ENCODE peak calls at places on chromosomes 3 and 15, in five cellular contexts. One of them, this sample, is unnamed.

GRCh38 chr3:112687621-112688020 is 46.7 kb upstream of the CCDC80 start:
- DNase-seq in mucosa of descending colon: no peak
- DNase-seq in hepatocyte: no peak
- DNase-seq in glutamatergic neuron: no peak
- DNase-seq in cardiac fibroblast: no peak
- DNase-seq in this sample: no peak

GRCh38 chr3:66481071-66482001 is 19.5 kb downstream of the LRIG1 start:
- DNase-seq in mucosa of descending colon: no peak
- DNase-seq in hepatocyte: no peak
- DNase-seq in glutamatergic neuron: no peak
- DNase-seq in cardiac fibroblast: no peak
- DNase-seq in this sample: no peak

GRCh38 chr3:42504334-42505202 is 2.1 kb downstream of the VIPR1 start:
- DNase-seq in mucosa of descending colon: peak
- DNase-seq in hepatocyte: peak
- DNase-seq in glutamatergic neuron: peak
- DNase-seq in cardiac fibroblast: no peak
- DNase-seq in this sample: no peak

GRCh38 chr15:83682476-83683162 is 28.7 kb downstream of the ADAMTSL3 start:
- DNase-seq in mucosa of descending colon: no peak
- DNase-seq in hepatocyte: no peak
- DNase-seq in glutamatergic neuron: no peak
- DNase-seq in cardiac fibroblast: no peak
- DNase-seq in this sample: no peak

GRCh38 chr15:50953302-50953701 is 44.8 kb downstream of the AP4E1 start:
- DNase-seq in mucosa of descending colon: no peak
- DNase-seq in hepatocyte: no peak
- DNase-seq in glutamatergic neuron: no peak
- DNase-seq in cardiac fibroblast: no peak
- DNase-seq in this sample: no peak

GRCh38 chr15:84905016-84905916 is 20.8 kb downstream of the SLC28A1 start:
- DNase-seq in mucosa of descending colon: no peak
- DNase-seq in hepatocyte: no peak
- DNase-seq in glutamatergic neuron: no peak
- DNase-seq in cardiac fibroblast: no peak
- DNase-seq in this sample: no peak

GRCh38 chr3:128319107-128319506 is 147.6 kb downstream of the DNAJB8 start:
- DNase-seq in mucosa of descending colon: no peak
- DNase-seq in hepatocyte: no peak
- DNase-seq in glutamatergic neuron: no peak
- DNase-seq in cardiac fibroblast: no peak
- DNase-seq in this sample: no peak

GRCh38 chr3:50268703-50269451 is at the start of gene SEMA3B:
- DNase-seq in mucosa of descending colon: peak
- DNase-seq in hepatocyte: peak
- DNase-seq in glutamatergic neuron: no peak
- DNase-seq in cardiac fibroblast: peak
- DNase-seq in this sample: no peak

GRCh38 chr3:194139085-194139976 is 3.4 kb downstream of the HES1 start:
- DNase-seq in mucosa of descending colon: peak
- DNase-seq in hepatocyte: peak
- DNase-seq in glutamatergic neuron: no peak
- DNase-seq in cardiac fibroblast: peak
- DNase-seq in this sample: no peak

GRCh38 chr15:39860200-39860599 is 59.9 kb downstream of the GPR176 start:
- DNase-seq in mucosa of descending colon: no peak
- DNase-seq in hepatocyte: no peak
- DNase-seq in glutamatergic neuron: no peak
- DNase-seq in cardiac fibroblast: peak
- DNase-seq in this sample: no peak

GRCh38 chr15:55017636-55018035 is 179.1 kb downstream of the RSL24D1 start:
- DNase-seq in mucosa of descending colon: no peak
- DNase-seq in hepatocyte: no peak
- DNase-seq in glutamatergic neuron: no peak
- DNase-seq in cardiac fibroblast: no peak
- DNase-seq in this sample: no peak

DNA sequence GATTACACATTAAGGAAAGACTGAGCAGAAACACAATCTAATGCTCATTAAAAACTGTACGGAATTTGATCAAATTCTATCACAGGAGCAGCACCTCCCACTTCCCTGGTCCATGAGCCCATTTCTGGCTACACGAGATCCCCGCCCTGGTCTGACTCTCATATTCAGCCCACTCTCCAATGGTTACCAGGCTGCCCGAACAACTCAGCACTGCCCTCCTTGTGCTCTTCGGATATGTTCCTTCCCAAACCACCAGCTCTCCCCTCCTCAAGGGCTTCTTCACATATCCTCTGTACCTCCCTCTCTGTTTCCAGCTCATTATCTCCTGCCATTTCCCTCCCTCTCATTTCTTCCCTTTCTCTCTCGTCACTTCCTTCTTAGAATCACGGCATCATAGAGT is 180.5 kb downstream of the RSL24D1 start:
- DNase-seq in mucosa of descending colon: no peak
- DNase-seq in hepatocyte: no peak
- DNase-seq in glutamatergic neuron: no peak
- DNase-seq in cardiac fibroblast: no peak
- DNase-seq in this sample: no peak
- TF ChIP-seq CTCF in mucosa of descending colon: no peak
- TF ChIP-seq CTCF in hepatocyte: no peak
- TF ChIP-seq CTCF in glutamatergic neuron: no peak
- TF ChIP-seq CTCF in cardiac fibroblast: no peak
- TF ChIP-seq CTCF in this sample: no peak

GRCh38 chr15:77031376-77032050 is 36.6 kb downstream of the PSTPIP1 start:
- DNase-seq in mucosa of descending colon: peak
- DNase-seq in hepatocyte: no peak
- DNase-seq in glutamatergic neuron: peak
- DNase-seq in cardiac fibroblast: no peak
- DNase-seq in this sample: peak
- TF ChIP-seq CTCF in mucosa of descending colon: no peak
- TF ChIP-seq CTCF in hepatocyte: no peak
- TF ChIP-seq CTCF in glutamatergic neuron: peak
- TF ChIP-seq CTCF in cardiac fibroblast: no peak
- TF ChIP-seq CTCF in this sample: no peak

GRCh38 chr3:36677331-36678007 is 86.9 kb downstream of the DCLK3 start:
- DNase-seq in mucosa of descending colon: no peak
- DNase-seq in hepatocyte: no peak
- DNase-seq in glutamatergic neuron: no peak
- DNase-seq in cardiac fibroblast: peak
- DNase-seq in this sample: no peak
- TF ChIP-seq CTCF in mucosa of descending colon: no peak
- TF ChIP-seq CTCF in hepatocyte: no peak
- TF ChIP-seq CTCF in glutamatergic neuron: no peak
- TF ChIP-seq CTCF in cardiac fibroblast: peak
- TF ChIP-seq CTCF in this sample: no peak

DNA sequence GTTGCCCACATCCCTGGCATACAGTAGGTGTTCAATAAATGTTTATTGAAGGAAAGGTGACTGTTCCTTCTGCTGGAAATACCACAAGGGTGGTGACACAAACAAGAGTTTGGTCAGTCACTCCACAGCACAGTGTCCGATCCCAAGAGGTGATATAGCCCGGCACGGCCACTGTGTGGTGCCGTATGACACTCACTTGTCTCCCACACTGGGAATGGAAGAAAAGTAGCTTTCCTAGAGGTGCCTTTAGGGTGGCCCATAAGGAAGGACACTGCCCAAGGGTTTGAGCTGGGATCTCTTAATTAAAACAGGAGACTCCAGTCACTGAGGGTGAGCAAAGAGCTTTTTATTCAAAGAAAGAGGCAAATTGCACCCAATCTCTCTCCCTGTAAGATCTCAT is 40.5 kb downstream of the TGM4 start:
- DNase-seq in mucosa of descending colon: no peak
- DNase-seq in hepatocyte: peak
- DNase-seq in glutamatergic neuron: peak
- DNase-seq in cardiac fibroblast: peak
- DNase-seq in this sample: peak
- TF ChIP-seq CTCF in mucosa of descending colon: no peak
- TF ChIP-seq CTCF in hepatocyte: no peak
- TF ChIP-seq CTCF in glutamatergic neuron: no peak
- TF ChIP-seq CTCF in cardiac fibroblast: peak
- TF ChIP-seq CTCF in this sample: no peak

DNA sequence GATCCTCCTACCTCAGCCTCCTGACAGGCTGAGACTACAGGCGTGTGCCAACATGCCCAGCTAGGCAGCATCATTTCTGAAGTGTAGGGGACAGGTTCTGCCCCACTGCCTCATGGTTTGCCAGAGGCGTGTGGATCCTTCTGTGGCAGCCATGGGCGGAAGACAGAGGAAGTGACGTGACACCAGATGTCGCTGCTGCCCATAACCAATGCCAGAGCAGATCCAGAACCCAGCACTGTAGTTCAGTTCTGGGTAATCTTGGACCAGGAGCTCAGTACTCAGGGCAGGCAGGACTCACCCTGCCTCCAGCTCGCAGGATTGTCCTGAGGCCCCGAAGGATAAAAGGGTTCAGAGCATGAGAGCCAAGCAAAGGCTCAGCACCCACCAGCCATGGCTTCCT is 8.2 kb downstream of the RBPMS2 start:
- DNase-seq in mucosa of descending colon: no peak
- DNase-seq in hepatocyte: no peak
- DNase-seq in glutamatergic neuron: no peak
- DNase-seq in cardiac fibroblast: no peak
- DNase-seq in this sample: no peak
- TF ChIP-seq CTCF in mucosa of descending colon: no peak
- TF ChIP-seq CTCF in hepatocyte: no peak
- TF ChIP-seq CTCF in glutamatergic neuron: no peak
- TF ChIP-seq CTCF in cardiac fibroblast: no peak
- TF ChIP-seq CTCF in this sample: no peak

DNA sequence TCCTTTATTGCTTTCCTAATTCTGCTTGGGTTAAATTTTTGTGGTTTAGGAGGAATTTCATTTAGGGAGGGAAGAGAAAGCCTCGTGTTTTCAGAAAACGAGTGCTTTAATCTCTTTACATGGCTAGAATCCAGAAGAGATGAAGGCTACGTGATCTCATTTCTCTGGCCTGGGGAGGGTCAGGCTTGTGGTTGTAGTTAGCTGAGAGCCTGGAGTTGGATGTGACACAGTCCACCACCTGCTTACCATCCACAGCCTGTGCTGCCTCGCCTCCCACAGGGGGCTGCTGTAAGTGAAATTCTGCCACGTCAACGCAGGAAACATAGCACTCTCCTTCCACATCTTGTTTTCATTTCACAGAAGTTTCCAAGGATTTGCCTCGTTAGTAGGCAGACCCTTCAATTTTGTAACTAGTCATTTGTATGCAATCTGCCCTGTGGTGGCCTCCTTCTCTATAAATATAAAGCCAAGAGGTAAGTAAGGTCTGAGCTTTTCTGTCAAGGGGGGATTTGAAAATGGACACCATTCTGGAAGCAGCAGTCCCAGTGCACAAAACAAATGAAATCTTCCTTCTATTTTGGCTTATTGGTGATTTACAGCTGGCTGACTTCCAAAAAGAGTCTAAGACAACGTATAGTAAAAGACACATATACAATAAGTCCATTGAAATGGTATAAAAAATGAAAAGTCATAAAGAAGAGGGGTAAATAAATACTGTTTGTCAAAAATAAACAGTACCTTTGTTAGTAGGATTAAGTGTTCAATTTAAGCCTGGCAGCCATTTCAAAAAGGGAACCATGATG is 3.4 kb downstream of the GXYLT2 start:
- DNase-seq in mucosa of descending colon: no peak
- DNase-seq in hepatocyte: peak
- DNase-seq in glutamatergic neuron: peak
- DNase-seq in cardiac fibroblast: peak
- DNase-seq in this sample: no peak
- TF ChIP-seq CTCF in mucosa of descending colon: no peak
- TF ChIP-seq CTCF in hepatocyte: no peak
- TF ChIP-seq CTCF in glutamatergic neuron: no peak
- TF ChIP-seq CTCF in cardiac fibroblast: peak
- TF ChIP-seq CTCF in this sample: no peak

GRCh38 chr3:110254591-110254990 is 817.0 kb upstream of the NECTIN3 start:
- DNase-seq in mucosa of descending colon: no peak
- DNase-seq in hepatocyte: no peak
- DNase-seq in glutamatergic neuron: no peak
- DNase-seq in cardiac fibroblast: no peak
- DNase-seq in this sample: no peak
- TF ChIP-seq CTCF in mucosa of descending colon: no peak
- TF ChIP-seq CTCF in hepatocyte: no peak
- TF ChIP-seq CTCF in glutamatergic neuron: no peak
- TF ChIP-seq CTCF in cardiac fibroblast: no peak
- TF ChIP-seq CTCF in this sample: no peak

GRCh38 chr3:60323180-60323579 is 928.1 kb downstream of the FHIT start:
- DNase-seq in mucosa of descending colon: no peak
- DNase-seq in hepatocyte: no peak
- DNase-seq in glutamatergic neuron: no peak
- DNase-seq in cardiac fibroblast: no peak
- DNase-seq in this sample: no peak
- TF ChIP-seq CTCF in mucosa of descending colon: no peak
- TF ChIP-seq CTCF in hepatocyte: no peak
- TF ChIP-seq CTCF in glutamatergic neuron: peak
- TF ChIP-seq CTCF in cardiac fibroblast: no peak
- TF ChIP-seq CTCF in this sample: peak

GRCh38 chr15:100227781-100228180 is 114.0 kb downstream of the ADAMTS17 start:
- DNase-seq in mucosa of descending colon: no peak
- DNase-seq in hepatocyte: no peak
- DNase-seq in glutamatergic neuron: no peak
- DNase-seq in cardiac fibroblast: no peak
- DNase-seq in this sample: no peak
- TF ChIP-seq CTCF in mucosa of descending colon: no peak
- TF ChIP-seq CTCF in hepatocyte: no peak
- TF ChIP-seq CTCF in glutamatergic neuron: no peak
- TF ChIP-seq CTCF in cardiac fibroblast: no peak
- TF ChIP-seq CTCF in this sample: no peak

This sample was measured in endothelial cell.